ENCODE peak calls at places on chromosomes 4 and X, in four cellular contexts. One of them, this sample, is unnamed. For H3K4me1, the result is how much of the 10 kb centered on the place peaks cover.

GRCh38 chrX:103356897-103357296 is 591 bp downstream of the TCEAL9 start:
- DNase-seq in A549: no peak
- DNase-seq in heart left ventricle: peak
- DNase-seq in fibroblast of lung: no peak
- DNase-seq in this sample: peak

GRCh38 chr4:185384877-185385465 is 10.8 kb downstream of the LRP2BP start:
- DNase-seq in fibroblast of lung: peak
- DNase-seq in A549: no peak
- DNase-seq in heart left ventricle: peak
- DNase-seq in this sample: no peak

GRCh38 chrX:31099536-31100090 is 27.8 kb upstream of the FTHL17 start:
- DNase-seq in A549: no peak
- DNase-seq in fibroblast of lung: no peak
- DNase-seq in heart left ventricle: no peak
- DNase-seq in this sample: no peak

GRCh38 chr4:76677571-76678326 is 220.2 kb downstream of the SOWAHB start:
- DNase-seq in heart left ventricle: no peak
- DNase-seq in A549: no peak
- DNase-seq in fibroblast of lung: no peak
- DNase-seq in this sample: no peak

GRCh38 chr4:26455571-26455970 is 34.7 kb downstream of the CCKAR start:
- DNase-seq in fibroblast of lung: no peak
- DNase-seq in heart left ventricle: no peak
- DNase-seq in A549: no peak
- DNase-seq in this sample: no peak

GRCh38 chr4:37758226-37758625 is 68.3 kb upstream of the PGM2 start:
- DNase-seq in heart left ventricle: no peak
- DNase-seq in A549: no peak
- DNase-seq in fibroblast of lung: peak
- DNase-seq in this sample: no peak

GRCh38 chrX:128929281-128930057 is 593.8 kb downstream of the SMARCA1 start:
- DNase-seq in heart left ventricle: no peak
- DNase-seq in A549: peak
- DNase-seq in fibroblast of lung: no peak
- DNase-seq in this sample: no peak

GRCh38 chr4:185304944-185305690 is 90.6 kb downstream of the LRP2BP start:
- DNase-seq in A549: peak
- DNase-seq in heart left ventricle: no peak
- DNase-seq in fibroblast of lung: peak
- DNase-seq in this sample: peak

DNA sequence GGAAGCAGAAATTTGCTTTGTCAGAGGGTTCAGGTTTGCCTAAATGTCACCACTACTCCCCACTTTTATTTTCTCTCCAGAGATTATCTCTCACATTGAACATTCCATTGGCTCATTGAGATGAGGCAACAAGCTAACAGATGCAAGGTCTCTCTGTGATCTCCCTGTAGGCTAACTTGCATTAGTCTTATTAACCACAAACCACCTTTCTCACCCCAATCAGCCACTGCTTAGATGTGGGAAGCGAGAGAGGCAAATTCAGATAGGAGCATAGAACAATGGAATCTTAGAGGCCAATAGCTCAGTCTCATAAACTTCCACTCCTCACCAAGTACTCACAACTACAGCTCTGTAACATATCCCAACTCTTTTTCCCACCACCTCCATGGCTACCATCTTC is 226.5 kb downstream of the KDR start:
- DNase-seq in heart left ventricle: no peak
- DNase-seq in A549: no peak
- DNase-seq in fibroblast of lung: no peak
- DNase-seq in this sample: no peak
- TF ChIP-seq CTCF in heart left ventricle: no peak
- TF ChIP-seq CTCF in A549: no peak
- TF ChIP-seq CTCF in fibroblast of lung: no peak
- TF ChIP-seq CTCF in this sample: no peak

GRCh38 chrX:38278682-38279081 is 48.6 kb downstream of the RPGR start:
- DNase-seq in heart left ventricle: no peak
- DNase-seq in A549: no peak
- DNase-seq in fibroblast of lung: no peak
- DNase-seq in this sample: no peak

GRCh38 chrX:38279188-38279587 is 48.1 kb downstream of the RPGR start:
- DNase-seq in fibroblast of lung: peak
- DNase-seq in A549: peak
- DNase-seq in heart left ventricle: no peak
- DNase-seq in this sample: no peak

GRCh38 chrX:38285649-38286048 is 41.7 kb downstream of the RPGR start:
- DNase-seq in A549: no peak
- DNase-seq in heart left ventricle: no peak
- DNase-seq in fibroblast of lung: no peak
- DNase-seq in this sample: no peak

GRCh38 chrX:38277802-38278201 is 49.5 kb downstream of the RPGR start:
- DNase-seq in A549: peak
- DNase-seq in fibroblast of lung: no peak
- DNase-seq in heart left ventricle: no peak
- DNase-seq in this sample: no peak

GRCh38 chrX:38282044-38282443 is 45.3 kb downstream of the RPGR start:
- DNase-seq in heart left ventricle: no peak
- DNase-seq in fibroblast of lung: peak
- DNase-seq in A549: peak
- DNase-seq in this sample: no peak
- H3K4me3 ChIP-seq in heart left ventricle: no peak
- H3K4me3 ChIP-seq in fibroblast of lung: no peak
- H3K4me3 ChIP-seq in A549: no peak
- H3K4me3 ChIP-seq in this sample: no peak

DNA sequence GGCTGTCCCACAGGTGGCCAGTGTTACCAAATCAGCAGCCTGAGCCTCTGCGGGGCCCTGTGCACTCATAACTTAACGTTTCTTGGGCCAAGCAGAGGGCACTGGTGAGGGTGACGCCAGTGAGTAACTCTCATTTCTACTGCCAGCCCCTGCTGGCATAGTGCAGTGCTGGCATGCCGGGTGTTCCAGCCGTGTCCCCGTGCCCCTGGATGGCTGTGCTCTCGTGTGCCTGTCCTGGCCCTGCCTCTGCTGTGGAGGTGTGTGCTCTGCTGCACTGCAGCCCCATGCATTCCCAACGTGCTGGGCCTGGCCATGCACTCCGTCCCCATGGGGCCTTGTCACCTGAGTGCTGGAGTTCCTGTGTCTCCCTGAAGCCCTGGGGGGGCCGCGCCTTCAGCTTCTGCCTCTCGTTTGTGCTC is 14.7 kb downstream of the TBC1D14 start:
- DNase-seq in fibroblast of lung: no peak
- DNase-seq in A549: no peak
- DNase-seq in heart left ventricle: no peak
- DNase-seq in this sample: no peak
- H3K4me1 ChIP-seq in fibroblast of lung: under half
- H3K4me1 ChIP-seq in A549: under half
- H3K4me1 ChIP-seq in heart left ventricle: under half
- H3K4me1 ChIP-seq in this sample: under half

DNA sequence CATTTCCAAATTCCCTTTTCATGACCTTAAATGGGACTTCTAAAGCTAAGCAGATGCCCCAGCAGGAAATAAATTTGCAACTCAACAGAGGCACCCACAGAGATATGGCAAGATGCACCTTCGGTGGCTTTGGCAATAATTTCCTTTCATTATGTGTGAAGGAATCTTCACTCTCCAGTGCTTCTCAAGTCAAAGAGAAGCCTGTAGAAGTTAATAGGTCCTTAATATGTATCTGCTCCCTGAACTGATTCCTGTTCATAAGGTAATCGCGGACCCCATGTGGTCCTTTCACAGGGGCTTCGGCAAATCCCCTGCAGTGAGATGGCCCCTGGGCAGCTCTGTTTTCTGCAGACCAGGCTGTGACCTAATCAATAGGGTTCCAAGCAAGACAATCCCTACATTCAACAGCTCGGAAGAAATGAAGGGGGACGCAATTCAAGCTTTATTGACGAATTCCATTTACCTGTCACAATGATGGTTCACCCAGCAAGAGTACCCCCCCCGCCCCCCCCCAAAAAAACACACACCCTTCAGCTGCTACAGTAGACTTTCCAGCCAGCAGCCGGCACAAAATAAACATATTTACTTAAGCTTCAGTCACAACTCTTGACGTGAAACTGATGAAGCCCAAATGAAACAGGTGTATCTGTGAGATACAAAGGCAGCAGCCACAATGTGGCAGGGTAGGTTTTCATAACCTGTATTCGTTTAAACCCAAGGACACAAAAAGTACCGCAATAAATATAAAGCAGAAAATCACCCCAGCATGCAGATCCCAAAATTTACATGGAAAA is 35.3 kb downstream of the FAT1 start:
- DNase-seq in fibroblast of lung: no peak
- DNase-seq in A549: no peak
- DNase-seq in heart left ventricle: no peak
- DNase-seq in this sample: no peak
- TF ChIP-seq CTCF in fibroblast of lung: no peak
- TF ChIP-seq CTCF in A549: no peak
- TF ChIP-seq CTCF in heart left ventricle: no peak
- TF ChIP-seq CTCF in this sample: no peak

GRCh38 chr4:87108142-87108546 is 112.3 kb downstream of the KLHL8 start:
- DNase-seq in heart left ventricle: peak
- DNase-seq in fibroblast of lung: peak
- DNase-seq in A549: peak
- DNase-seq in this sample: no peak
- H3K4me3 ChIP-seq in heart left ventricle: no peak
- H3K4me3 ChIP-seq in fibroblast of lung: peak
- H3K4me3 ChIP-seq in A549: no peak
- H3K4me3 ChIP-seq in this sample: no peak

DNA sequence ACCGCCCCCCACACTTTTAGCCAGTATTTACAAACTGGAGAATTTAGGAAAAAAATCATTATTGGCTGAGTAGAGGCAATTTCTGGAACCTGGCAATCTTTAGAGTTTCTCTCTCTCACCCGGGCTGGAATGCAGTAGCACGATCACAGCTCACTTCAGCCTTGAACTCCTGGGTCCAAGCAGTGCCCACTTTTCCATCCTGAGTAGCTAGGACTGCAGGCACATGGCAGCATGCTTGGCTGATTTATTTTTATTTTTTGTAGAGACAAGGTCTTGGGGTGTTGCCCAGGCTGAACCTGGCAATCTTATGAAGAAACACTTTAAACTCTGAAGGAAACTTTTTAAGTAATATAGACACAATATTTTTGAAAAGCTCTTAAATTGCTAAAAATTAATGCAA is 120.1 kb downstream of the AFF1 start:
- DNase-seq in fibroblast of lung: no peak
- DNase-seq in A549: no peak
- DNase-seq in heart left ventricle: no peak
- DNase-seq in this sample: no peak
- H3K4me1 ChIP-seq in fibroblast of lung: under half
- H3K4me1 ChIP-seq in A549: under half
- H3K4me1 ChIP-seq in heart left ventricle: half or more
- H3K4me1 ChIP-seq in this sample: under half

This sample was measured in mucosa of descending colon.